ENCODE peak calls at places on chromosomes 11 and 22, in ten cellular contexts. S is T1000; N is non-pigmented ciliary epithelial cell; L is H54; I is H4; J is midbrain; M is lower lobe of right lung; K is HEK293T; U is stimulated activated CD4-positive, alpha-beta T cell treated with anti-CD3 and anti-CD28 coated beads, Interleukin-1b, Interleukin-23, amount 100 ng/mL, for 1 hour; O is GM13977. W is an unnamed sample.

GRCh38 chr11:92784313-92784712 is 185.1 kb upstream of the MTNR1B start:
- DNase-seq in U (no peak), L (no peak), K (no peak), S (no peak), M (no peak), J (peak), I (no peak), N (no peak), O (no peak), W (no peak)

GRCh38 chr11:95308512-95309035 is 77.6 kb upstream of the SESN3 start:
- DNase-seq in S (no peak), O (no peak), U (no peak), M (no peak), J (no peak), K (no peak), N (no peak), L (no peak), I (no peak), W (no peak)

GRCh38 chr11:34501962-34502361 is 11.6 kb downstream of the ELF5 start:
- DNase-seq in L (no peak), U (no peak), O (no peak), K (no peak), J (no peak), S (no peak), M (no peak), N (no peak), I (peak), W (no peak)

GRCh38 chr11:28702871-28703270 is 594.7 kb downstream of the METTL15 start:
- DNase-seq in I (no peak), K (no peak), N (no peak), U (no peak), M (no peak), S (no peak), J (no peak), O (no peak), L (no peak), W (no peak)

GRCh38 chr11:7143908-7144307 is 55.1 kb downstream of the RBMXL2 start:
- DNase-seq in S (no peak), I (peak), U (no peak), O (no peak), J (peak), K (no peak), M (no peak), L (no peak), N (no peak), W (no peak)

GRCh38 chr11:111911563-111912401 is at the start of gene CRYAB:
- DNase-seq in I (peak), M (peak), U (no peak), K (no peak), J (peak), L (no peak), N (no peak), S (peak), O (no peak), W (peak)

GRCh38 chr11:102799656-102800339 is 1.8 kb upstream of the MMP1 start:
- DNase-seq in U (no peak), M (no peak), L (no peak), O (no peak), N (no peak), I (no peak), J (no peak), S (no peak), K (no peak), W (no peak)

GRCh38 chr11:118145285-118146227 is 7.1 kb downstream of the SCN4B start:
- DNase-seq in M (peak), N (peak), J (peak), K (peak), S (peak), L (peak), U (peak), I (peak), O (peak), W (peak)

GRCh38 chr11:78399136-78399535 is 18.5 kb downstream of the GAB2 start:
- DNase-seq in L (no peak), K (no peak), I (no peak), S (no peak), J (no peak), O (no peak), N (no peak), M (no peak), U (no peak), W (no peak)

GRCh38 chr22:17098379-17098819 is 13.6 kb downstream of the IL17RA start:
- DNase-seq in S (no peak), J (peak), O (no peak), U (no peak), L (no peak), K (no peak), M (peak), I (no peak), N (no peak), W (no peak)

GRCh38 chr22:44753189-44754042 is 1.0 kb downstream of the ARHGAP8 start:
- DNase-seq in J (no peak), L (no peak), O (no peak), M (no peak), K (no peak), S (no peak), I (no peak), N (peak), U (no peak), W (peak)

GRCh38 chr11:88308576-88308975 is 29.0 kb downstream of the CTSC start:
- DNase-seq in N (no peak), L (no peak), J (no peak), S (no peak), I (no peak), U (no peak), M (no peak), K (no peak), O (no peak), W (no peak)

GRCh38 chr22:44752285-44753188 is at the start of gene ARHGAP8:
- DNase-seq in J (no peak), N (no peak), I (no peak), U (no peak), K (peak), M (peak), L (no peak), O (no peak), S (no peak), W (no peak)

GRCh38 chr11:2806351-2807058 is 79.1 kb downstream of the CDKN1C start:
- DNase-seq in M (peak), L (no peak), S (no peak), U (no peak), O (no peak), N (no peak), I (no peak), J (no peak), K (no peak), W (no peak)

GRCh38 chr11:70210516-70210915 is 7.4 kb downstream of the FADD start:
- DNase-seq in O (no peak), U (no peak), I (no peak), L (no peak), J (no peak), K (no peak), N (no peak), S (no peak), M (no peak), W (no peak)

GRCh38 chr11:46845440-46845739 is 690 bp downstream of the CKAP5 start:
- DNase-seq in N (no peak), U (no peak), J (no peak), M (no peak), S (no peak), L (no peak), K (no peak), O (no peak), I (no peak), W (no peak)

GRCh38 chr11:67320691-67321090 is 17.4 kb downstream of the SSH3 start:
- DNase-seq in K (peak), N (no peak), L (no peak), O (no peak), U (no peak), I (no peak), M (no peak), J (no peak), S (no peak), W (no peak)

GRCh38 chr11:114326776-114327175 is 30.6 kb downstream of the NNMT start:
- DNase-seq in O (no peak), S (no peak), J (no peak), K (no peak), N (no peak), U (no peak), I (peak), M (no peak), L (no peak), W (no peak)

GRCh38 chr22:25878933-25879332 is 136.9 kb downstream of the MYO18B start:
- DNase-seq in M (no peak), I (no peak), K (no peak), U (no peak), J (no peak), N (no peak), O (no peak), S (no peak), L (no peak), W (no peak)

GRCh38 chr11:121105851-121106250 is 4.8 kb downstream of the TECTA start:
- DNase-seq in K (no peak), N (no peak), I (no peak), S (no peak), L (no peak), M (no peak), J (no peak), U (no peak), O (no peak), W (no peak)